ENCODE peak calls at places on chromosome 21, in nine cellular contexts. M is MM.1S, Y is GM23248, W is GM23338, C is HCT116, X is hepatocyte, U is PC-3, D is neural progenitor cell, G is SK-N-SH. T is an unnamed sample.

GRCh38 chr21:46455575-46456385 is 2.9 kb upstream of the DIP2A start:
- DNase-seq in Y (peak; percentile 84), M (no peak), U (peak; percentile 64), C (peak; percentile 6), X (no peak), W (no peak), D (no peak), G (no peak), T (no peak)

GRCh38 chr21:33411949-33412430 is 8.8 kb downstream of the IFNGR2 start:
- DNase-seq in U (no peak), G (no peak), C (no peak), Y (no peak), X (peak; percentile 54), M (no peak), D (no peak), W (no peak), T (no peak)

GRCh38 chr21:26487981-26488480 is 85.1 kb downstream of the CYYR1 start:
- DNase-seq in W (no peak), G (no peak), Y (no peak), M (no peak), C (no peak), D (no peak), U (no peak), X (no peak), T (no peak)

GRCh38 chr21:34091607-34092006 is 18.2 kb downstream of the MRPS6 start:
- DNase-seq in G (no peak), U (peak; percentile 32), M (no peak), D (peak; percentile 23), X (no peak), C (peak; percentile 3), W (peak; percentile 60), Y (peak; percentile 20), T (peak; percentile 30)

GRCh38 chr21:25396135-25396711 is 211.1 kb downstream of the MRPL39 start:
- DNase-seq in C (no peak), G (no peak), Y (no peak), W (no peak), D (no peak), U (no peak), M (no peak), X (no peak), T (no peak)

GRCh38 chr21:45377866-45378257 is 27.1 kb upstream of the COL18A1 start:
- DNase-seq in G (no peak), X (no peak), Y (no peak), U (no peak), D (no peak), M (no peak), C (no peak), W (no peak), T (no peak)

GRCh38 chr21:25925936-25926335 is 191.2 kb downstream of the GABPA start:
- DNase-seq in M (no peak), Y (no peak), X (no peak), D (no peak), U (peak; percentile 25), C (no peak), W (no peak), G (no peak), T (no peak)

GRCh38 chr21:14684071-14684470 is 138.0 kb upstream of the SAMSN1 start:
- DNase-seq in C (no peak), M (no peak), W (no peak), Y (no peak), G (no peak), U (no peak), X (no peak), D (no peak), T (peak; percentile 56)

GRCh38 chr21:30838536-30838935 is 9.0 kb upstream of the KRTAP7-1 start:
- DNase-seq in G (no peak), W (no peak), U (no peak), M (no peak), C (no peak), D (no peak), Y (no peak), X (no peak), T (no peak)

GRCh38 chr21:35614412-35614901 is 445.9 kb downstream of the SETD4 start:
- DNase-seq in C (peak; percentile 4), W (no peak), M (no peak), X (no peak), D (no peak), Y (peak; percentile 81), G (no peak), U (peak; percentile 87), T (no peak)

GRCh38 chr21:45612096-45613019 is 31.2 kb upstream of the PCBP3 start:
- DNase-seq in M (no peak), G (no peak), W (no peak), C (no peak), Y (peak; percentile 68), D (no peak), U (peak; percentile 82), X (no peak), T (no peak)

GRCh38 chr21:25862596-25862995 is 127.8 kb downstream of the GABPA start:
- DNase-seq in W (peak; percentile 69), M (peak; percentile 42), G (no peak), D (peak; percentile 32), Y (peak; percentile 46), U (peak; percentile 74), C (peak; percentile 18), X (no peak), T (peak; percentile 34)

GRCh38 chr21:45432575-45433255 is 27.8 kb downstream of the COL18A1 start:
- DNase-seq in W (no peak), X (no peak), G (no peak), D (no peak), M (no peak), U (no peak), C (no peak), Y (peak; percentile 36), T (no peak)

GRCh38 chr21:20270365-20271055 is 727.7 kb upstream of the NCAM2 start:
- DNase-seq in U (no peak), M (no peak), X (no peak), W (no peak), Y (no peak), C (no peak), D (no peak), G (no peak), T (no peak)

GRCh38 chr21:26293291-26293946 is 122.8 kb upstream of the APP start:
- DNase-seq in U (no peak), W (no peak), M (no peak), G (no peak), D (no peak), C (no peak), Y (no peak), X (no peak), T (no peak)

GRCh38 chr21:45529785-45530422 is 12.3 kb downstream of the SLC19A1 start:
- DNase-seq in C (no peak), M (no peak), W (no peak), G (no peak), X (no peak), U (no peak), Y (no peak), D (no peak), T (no peak)

GRCh38 chr21:45990741-45991605 is 9.4 kb downstream of the COL6A1 start:
- DNase-seq in W (no peak), X (no peak), U (no peak), M (no peak), D (no peak), G (no peak), C (no peak), Y (no peak), T (no peak)

GRCh38 chr21:46161800-46162592 is 6.6 kb upstream of the FTCD start:
- DNase-seq in M (no peak), U (no peak), C (no peak), W (no peak), D (peak; percentile 1), G (peak; percentile 22), X (peak; percentile 2), Y (no peak), T (no peak)

GRCh38 chr21:18468775-18469174 is 65.2 kb upstream of the TMPRSS15 start:
- DNase-seq in X (peak; percentile 8), G (no peak), U (no peak), C (no peak), Y (no peak), W (no peak), D (no peak), M (peak; percentile 60), T (no peak)

GRCh38 chr21:15138475-15138874 is 73.7 kb upstream of the NRIP1 start:
- DNase-seq in X (no peak), D (peak; percentile 6), C (no peak), U (no peak), M (no peak), Y (no peak), W (no peak), G (no peak), T (no peak)

GRCh38 chr21:24076179-24076578 is 1531.1 kb downstream of the MRPL39 start:
- DNase-seq in C (no peak), M (no peak), Y (no peak), G (no peak), X (no peak), D (no peak), W (no peak), U (peak; percentile 20), T (no peak)

GRCh38 chr21:36207577-36208320 is 51.1 kb downstream of the DOP1B start:
- DNase-seq in Y (peak; percentile 40), X (no peak), W (no peak), D (no peak), C (no peak), M (no peak), G (no peak), U (peak; percentile 88), T (no peak)

GRCh38 chr21:46388206-46388880 is 64.4 kb downstream of the PCNT start:
- DNase-seq in D (no peak), Y (no peak), G (no peak), U (no peak), W (no peak), X (no peak), M (no peak), C (no peak), T (no peak)

GRCh38 chr21:32253215-32253641 is 25.6 kb downstream of the MIS18A start:
- DNase-seq in G (peak; percentile 61), C (no peak), M (no peak), D (no peak), W (no peak), X (peak; percentile 19), U (no peak), Y (peak; percentile 50), T (no peak)
- TF ChIP-seq EZH2phosphoT487 in G (no peak), C (no peak), M (no peak), D (no peak), W (no peak), X (no peak), U (no peak), Y (no peak), T (no peak)

GRCh38 chr21:39120876-39121599 is 62.2 kb downstream of the PSMG1 start:
- DNase-seq in G (no peak), Y (no peak), C (no peak), W (peak; percentile 38), D (peak; percentile 37), X (no peak), U (no peak), M (no peak), T (no peak)
- H3K4me2 ChIP-seq in G (no peak overlapping the region), Y (no peak overlapping the region), C (no peak overlapping the region), W (no peak overlapping the region), D (no peak overlapping the region), X (no peak overlapping the region), U (no peak overlapping the region), M (no peak overlapping the region), T (no peak overlapping the region)

GRCh38 chr21:44285547-44285992 is at the start of gene AIRE:
- DNase-seq in G (peak; percentile 64), W (peak; percentile 59), C (no peak), X (peak; percentile 57), Y (peak; percentile 67), U (no peak), M (no peak), D (peak; percentile 40), T (no peak)
- TF ChIP-seq EZH2phosphoT487 in G (no peak), W (no peak), C (no peak), X (no peak), Y (no peak), U (no peak), M (no peak), D (no peak), T (no peak)

GRCh38 chr21:41707231-41707988 is 59.4 kb downstream of the RIPK4 start:
- DNase-seq in M (peak; percentile 25), X (peak; percentile 58), C (peak; percentile 26), W (no peak), G (no peak), D (no peak), U (peak; percentile 84), Y (no peak), T (no peak)
- H3K4me2 ChIP-seq in M (no peak overlapping the region), X (no peak overlapping the region), C (peak overlapping the region; percentile 50), W (no peak overlapping the region), G (no peak overlapping the region), D (no peak overlapping the region), U (peak overlapping the region; percentile 65), Y (no peak overlapping the region), T (no peak overlapping the region)